ENCODE peak calls at places on chromosome 16, in eight cellular contexts. D is psoas muscle; T is ovary; F is AG04450; N is adrenal gland; L is fibroblast of villous mesenchyme; M is MM.1S; Y is CD8-positive, alpha-beta T cell. S is an unnamed sample.

GRCh38 chr16:13923703-13924298 is 3.8 kb downstream of the ERCC4 start:
- DNase-seq in D (no peak), T (no peak), F (no peak), N (no peak), L (peak), M (peak), Y (no peak), S (peak)

GRCh38 chr16:15046692-15047376 is 9.0 kb downstream of the NTAN1 start:
- DNase-seq in D (no peak), T (no peak), F (no peak), N (no peak), L (no peak), M (no peak), Y (no peak), S (no peak)

GRCh38 chr16:28140788-28141618 is 70.8 kb downstream of the XPO6 start:
- DNase-seq in D (no peak), T (no peak), F (no peak), N (no peak), L (peak), M (peak), Y (peak), S (peak)

GRCh38 chr16:30777591-30778297 is 9.3 kb downstream of the ZNF629 start:
- DNase-seq in D (no peak), T (no peak), F (no peak), N (no peak), L (no peak), M (no peak), Y (no peak), S (no peak)

GRCh38 chr16:52293209-52293608 is 253.7 kb downstream of the TOX3 start:
- DNase-seq in D (no peak), T (no peak), F (no peak), N (no peak), L (no peak), M (no peak), Y (no peak), S (no peak)

GRCh38 chr16:79007614-79008013 is 592.9 kb downstream of the MAF start:
- DNase-seq in D (no peak), T (no peak), F (no peak), N (no peak), L (no peak), M (no peak), Y (no peak), S (peak)

GRCh38 chr16:67407176-67407787 is 9.0 kb downstream of the ZDHHC1 start:
- DNase-seq in D (no peak), T (no peak), F (no peak), N (no peak), L (no peak), M (no peak), Y (no peak), S (no peak)

GRCh38 chr16:52569296-52569695 is 22.4 kb upstream of the TOX3 start:
- DNase-seq in D (no peak), T (no peak), F (no peak), N (no peak), L (no peak), M (no peak), Y (no peak), S (no peak)

GRCh38 chr16:23152386-23153178 is 3.3 kb upstream of the USP31 start:
- DNase-seq in D (no peak), T (no peak), F (no peak), N (no peak), L (no peak), M (no peak), Y (no peak), S (no peak)

GRCh38 chr16:7515543-7515942 is 182.9 kb downstream of the RBFOX1 start:
- DNase-seq in D (no peak), T (no peak), F (no peak), N (no peak), L (no peak), M (no peak), Y (no peak), S (no peak)

GRCh38 chr16:23608194-23608593 is 12.1 kb upstream of the NDUFAB1 start:
- DNase-seq in D (no peak), T (no peak), F (peak), N (no peak), L (peak), M (no peak), Y (no peak), S (no peak)

GRCh38 chr16:22225060-22225459 is 19.0 kb downstream of the EEF2K start:
- DNase-seq in D (no peak), T (no peak), F (no peak), N (no peak), L (no peak), M (no peak), Y (no peak), S (no peak)

GRCh38 chr16:47732122-47732805 is 271.1 kb downstream of the PHKB start:
- DNase-seq in D (no peak), T (no peak), F (peak), N (no peak), L (peak), M (no peak), Y (no peak), S (no peak)

GRCh38 chr16:3087243-3087791 is 11.8 kb downstream of the ZSCAN10 start:
- DNase-seq in D (peak), T (no peak), F (no peak), N (peak), L (no peak), M (no peak), Y (no peak), S (no peak)

GRCh38 chr16:49096191-49096945 is 185.3 kb downstream of the CBLN1 start:
- DNase-seq in D (no peak), T (no peak), F (no peak), N (no peak), L (no peak), M (no peak), Y (no peak), S (no peak)

GRCh38 chr16:84434800-84435199 is 66.5 kb downstream of the ATP2C2 start:
- DNase-seq in D (no peak), T (no peak), F (no peak), N (no peak), L (no peak), M (no peak), Y (no peak), S (no peak)

GRCh38 chr16:27199747-27200146 is 3.6 kb upstream of the KDM8 start:
- DNase-seq in D (no peak), T (no peak), F (no peak), N (no peak), L (peak), M (peak), Y (peak), S (peak)

GRCh38 chr16:80174416-80174815 is 366.4 kb upstream of the DYNLRB2 start:
- DNase-seq in D (no peak), T (no peak), F (peak), N (no peak), L (peak), M (no peak), Y (no peak), S (no peak)

GRCh38 chr16:49856741-49857330 is 924 bp upstream of the ZNF423 start:
- DNase-seq in D (peak), T (peak), F (peak), N (peak), L (peak), M (peak), Y (no peak), S (peak)

GRCh38 chr16:19997264-19997663 is 76.4 kb downstream of the GPR139 start:
- DNase-seq in D (no peak), T (no peak), F (no peak), N (no peak), L (no peak), M (no peak), Y (no peak), S (no peak)

GRCh38 chr16:30934827-30935557 is 11.6 kb downstream of the FBXL19 start:
- DNase-seq in D (peak), T (no peak), F (no peak), N (peak), L (peak), M (peak), Y (peak), S (no peak)

GRCh38 chr16:48605518-48606110 is 4.4 kb downstream of the N4BP1 start:
- DNase-seq in D (peak), T (no peak), F (no peak), N (no peak), L (no peak), M (no peak), Y (no peak), S (no peak)

GRCh38 chr16:86158688-86159360 is 259.9 kb downstream of the IRF8 start:
- DNase-seq in D (no peak), T (no peak), F (no peak), N (no peak), L (no peak), M (no peak), Y (no peak), S (no peak)

GRCh38 chr16:31477220-31478216 is 5.4 kb upstream of the SLC5A2 start:
- DNase-seq in D (peak), T (no peak), F (no peak), N (peak), L (no peak), M (peak), Y (peak), S (no peak)

GRCh38 chr16:84839054-84839453 is 19.3 kb downstream of the CRISPLD2 start:
- DNase-seq in D (peak), T (no peak), F (no peak), N (no peak), L (peak), M (no peak), Y (no peak), S (no peak)

GRCh38 chr16:51392651-51393187 is 241.6 kb upstream of the SALL1 start:
- DNase-seq in D (peak), T (peak), F (peak), N (no peak), L (peak), M (no peak), Y (no peak), S (no peak)

GRCh38 chr16:50553182-50553710 is 5.0 kb downstream of the NKD1 start:
- DNase-seq in D (no peak), T (no peak), F (no peak), N (no peak), L (no peak), M (no peak), Y (no peak), S (no peak)

GRCh38 chr16:51276335-51276734 is 125.3 kb upstream of the SALL1 start:
- DNase-seq in D (no peak), T (no peak), F (no peak), N (no peak), L (peak), M (no peak), Y (no peak), S (no peak)

GRCh38 chr16:25988089-25988488 is 296.3 kb downstream of the HS3ST4 start:
- DNase-seq in D (no peak), T (no peak), F (no peak), N (no peak), L (no peak), M (no peak), Y (no peak), S (no peak)

GRCh38 chr16:77647726-77648125 is 74.6 kb upstream of the NUDT7 start:
- DNase-seq in D (no peak), T (no peak), F (no peak), N (no peak), L (no peak), M (no peak), Y (no peak), S (no peak)

GRCh38 chr16:85675528-85675927 is 13.2 kb downstream of the GINS2 start:
- DNase-seq in D (no peak), T (no peak), F (no peak), N (no peak), L (peak), M (no peak), Y (no peak), S (no peak)

GRCh38 chr16:64437706-64438329 is 684.0 kb downstream of the CDH11 start:
- DNase-seq in D (no peak), T (no peak), F (no peak), N (no peak), L (peak), M (peak), Y (no peak), S (no peak)

GRCh38 chr16:72711823-72712222 is 336.1 kb downstream of the ZFHX3 start:
- DNase-seq in D (no peak), T (no peak), F (no peak), N (no peak), L (no peak), M (no peak), Y (no peak), S (no peak)

GRCh38 chr16:27920391-27920891 is 143.1 kb downstream of the GSG1L start:
- DNase-seq in D (no peak), T (no peak), F (no peak), N (no peak), L (no peak), M (no peak), Y (no peak), S (no peak)

GRCh38 chr16:54707813-54708212 is 222.9 kb upstream of the IRX5 start:
- DNase-seq in D (no peak), T (no peak), F (no peak), N (no peak), L (no peak), M (no peak), Y (no peak), S (no peak)

GRCh38 chr16:8996891-8997290 is 33.2 kb upstream of the USP7 start:
- DNase-seq in D (no peak), T (no peak), F (no peak), N (no peak), L (no peak), M (no peak), Y (no peak), S (no peak)

GRCh38 chr16:30473231-30474061 is 904 bp downstream of the ITGAL start:
- DNase-seq in D (no peak), T (no peak), F (no peak), N (no peak), L (no peak), M (no peak), Y (peak), S (peak)

GRCh38 chr16:79071424-79071823 is 529.1 kb downstream of the MAF start:
- DNase-seq in D (no peak), T (peak), F (no peak), N (no peak), L (no peak), M (no peak), Y (no peak), S (no peak)

GRCh38 chr16:89407925-89408300 is 82.4 kb downstream of the ANKRD11 start:
- DNase-seq in D (peak), T (no peak), F (no peak), N (no peak), L (no peak), M (no peak), Y (no peak), S (no peak)

GRCh38 chr16:89409161-89409711 is 81.1 kb downstream of the ANKRD11 start:
- DNase-seq in D (no peak), T (no peak), F (no peak), N (no peak), L (no peak), M (no peak), Y (peak), S (no peak)

GRCh38 chr16:89408315-89408714 is 82.0 kb downstream of the ANKRD11 start:
- DNase-seq in D (peak), T (no peak), F (no peak), N (peak), L (no peak), M (no peak), Y (no peak), S (no peak)

GRCh38 chr16:89406277-89406888 is 84.0 kb downstream of the ANKRD11 start:
- DNase-seq in D (peak), T (no peak), F (no peak), N (no peak), L (no peak), M (no peak), Y (no peak), S (no peak)

GRCh38 chr16:89407282-89407924 is 83.0 kb downstream of the ANKRD11 start:
- DNase-seq in D (no peak), T (no peak), F (no peak), N (no peak), L (no peak), M (no peak), Y (no peak), S (no peak)
- H3K4me3 ChIP-seq in D (no peak), T (no peak), F (no peak), N (no peak), L (no peak), M (no peak), Y (peak), S (no peak)

GRCh38 chr16:24699151-24699723 is 30.2 kb upstream of the TNRC6A start:
- DNase-seq in D (no peak), T (no peak), F (no peak), N (no peak), L (no peak), M (no peak), Y (no peak), S (no peak)

GRCh38 chr16:24698314-24698713 is 31.1 kb upstream of the TNRC6A start:
- DNase-seq in D (no peak), T (no peak), F (no peak), N (no peak), L (no peak), M (no peak), Y (no peak), S (no peak)

GRCh38 chr16:24701521-24701951 is 27.9 kb upstream of the TNRC6A start:
- DNase-seq in D (peak), T (peak), F (no peak), N (no peak), L (peak), M (no peak), Y (no peak), S (no peak)

GRCh38 chr16:24696699-24697098 is 32.8 kb upstream of the TNRC6A start:
- DNase-seq in D (no peak), T (no peak), F (no peak), N (no peak), L (no peak), M (no peak), Y (no peak), S (no peak)

GRCh38 chr16:24700549-24701392 is 28.7 kb upstream of the TNRC6A start:
- DNase-seq in D (peak), T (peak), F (peak), N (peak), L (peak), M (no peak), Y (no peak), S (no peak)
- TF ChIP-seq CTCF in D (peak), T (peak), F (peak), N (peak), L (peak), M (no peak), Y (no peak), S (no peak)

DNA sequence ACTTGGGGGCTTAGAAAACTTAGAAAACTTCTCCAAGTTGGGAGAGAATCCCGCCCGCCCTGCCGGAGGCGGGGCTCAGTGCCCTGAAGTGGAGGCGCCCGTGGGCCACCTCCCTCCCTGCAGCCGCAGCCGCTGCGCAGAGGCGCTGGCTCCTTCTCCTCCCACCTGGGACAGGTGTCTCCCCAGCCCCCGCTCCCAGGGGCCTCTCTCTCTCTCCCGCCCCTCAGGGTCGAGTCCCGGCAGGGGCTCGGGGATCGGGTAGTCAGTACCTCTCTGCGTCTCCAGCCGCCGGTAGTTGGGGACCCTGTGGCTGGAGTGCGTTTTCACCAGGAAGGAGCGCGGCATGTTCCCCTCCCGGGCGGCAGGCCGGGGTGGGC is 257 bp downstream of the SNAI3 start:
- DNase-seq in D (no peak), T (no peak), F (no peak), N (no peak), L (no peak), M (peak), Y (peak), S (no peak)
- H3K4me3 ChIP-seq in D (peak), T (peak), F (peak), N (no peak), L (peak), M (peak), Y (peak), S (peak)

DNA sequence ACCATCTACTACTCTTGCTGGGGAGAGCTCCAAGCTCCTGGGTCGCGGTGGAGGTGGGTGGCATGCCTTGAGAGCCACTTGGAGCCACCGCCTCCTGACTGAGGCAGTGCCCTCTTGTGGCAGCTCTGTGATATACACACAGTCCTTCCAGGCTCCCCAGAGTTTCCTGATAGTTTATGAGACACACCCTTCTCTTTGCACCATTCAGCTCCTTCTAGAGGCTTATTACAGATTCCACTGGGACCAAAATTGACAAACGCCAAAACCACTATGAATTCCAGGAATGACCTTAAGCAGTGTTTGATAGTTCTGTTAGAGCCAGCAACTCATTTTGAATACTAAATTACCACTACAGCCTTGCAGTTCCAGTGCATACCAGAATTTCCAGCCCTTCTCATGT is 170.1 kb upstream of the CDH13 start:
- DNase-seq in D (peak), T (no peak), F (no peak), N (peak), L (peak), M (peak), Y (peak), S (peak)
- TF ChIP-seq CTCF in D (peak), T (no peak), F (peak), N (peak), L (peak), M (peak), Y (peak), S (peak)

DNA sequence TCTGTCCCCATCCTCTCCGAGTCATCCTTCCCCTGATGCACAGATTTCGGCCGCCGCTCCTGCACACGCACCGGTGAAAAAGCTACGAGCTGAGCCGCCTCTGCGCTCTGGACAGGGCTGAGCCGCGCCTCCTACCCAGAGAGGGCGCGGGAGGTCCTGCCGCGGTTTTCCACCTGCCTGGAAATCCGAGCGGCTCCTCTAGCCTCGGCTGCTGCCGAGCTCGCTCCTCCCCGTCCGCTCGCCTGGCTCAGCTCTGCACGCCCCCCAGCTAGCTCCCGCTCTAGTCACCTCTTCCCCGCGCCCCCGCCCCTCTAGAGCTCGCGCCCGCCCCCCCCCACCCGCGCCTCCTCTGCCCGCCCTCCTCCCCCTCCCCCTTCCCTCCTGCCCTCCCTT is 198 bp upstream of the SHISA9 start:
- DNase-seq in D (no peak), T (no peak), F (no peak), N (no peak), L (no peak), M (no peak), Y (no peak), S (no peak)
- H3K4me3 ChIP-seq in D (no peak), T (no peak), F (no peak), N (no peak), L (no peak), M (no peak), Y (no peak), S (no peak)

DNA sequence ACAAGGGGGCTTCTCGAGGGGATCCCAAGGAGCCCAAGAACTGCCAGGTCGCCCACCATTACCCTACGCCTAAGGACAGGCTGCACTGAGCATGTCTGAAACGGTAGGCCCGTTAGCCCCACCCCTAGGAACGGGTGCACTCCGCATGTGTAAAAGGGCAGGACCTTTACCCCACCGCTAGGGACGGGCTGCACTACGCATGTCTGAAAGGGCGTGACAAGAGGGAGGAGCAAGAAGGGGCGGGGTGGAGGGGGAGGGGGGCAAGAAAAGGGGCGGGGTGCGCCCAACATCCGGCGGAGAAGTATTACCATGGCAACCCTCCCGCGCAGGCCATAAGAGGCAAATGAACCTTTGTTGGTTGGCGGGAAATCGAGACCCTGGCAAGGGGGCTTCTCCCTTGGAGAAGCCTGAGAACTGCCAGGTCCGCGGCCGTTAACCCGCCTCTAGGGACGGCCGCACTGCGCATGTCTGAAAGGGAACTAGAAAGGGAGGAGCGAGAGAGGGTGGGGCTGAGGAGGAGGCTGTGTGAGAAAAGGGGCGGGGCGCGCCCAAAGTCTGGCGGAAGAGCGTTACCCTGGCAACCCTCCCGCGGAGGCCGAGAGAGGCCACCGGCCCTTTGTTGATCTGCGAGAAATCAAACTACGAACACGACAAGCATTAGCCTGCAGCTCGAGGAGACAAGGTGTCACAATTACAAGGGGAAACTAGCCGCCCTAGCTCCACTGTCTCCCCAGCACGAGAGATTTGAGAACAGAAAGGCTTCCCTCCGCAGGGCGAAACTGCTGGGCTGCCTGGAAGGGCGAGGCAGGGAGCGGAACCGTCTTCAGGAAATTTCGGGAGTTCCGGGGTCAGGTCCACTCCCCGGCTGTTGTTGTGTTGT is 2046.8 kb downstream of the TP53TG3F start:
- DNase-seq in D (no peak), T (no peak), F (no peak), N (no peak), L (peak), M (no peak), Y (no peak), S (no peak)
- TF ChIP-seq CTCF in D (no peak), T (no peak), F (no peak), N (no peak), L (no peak), M (no peak), Y (no peak), S (no peak)